ENCODE peak calls at places on chromosomes 2 and 18, in nine cellular contexts. Z is A549, H is adrenal gland, C is upper lobe of left lung, P is lower leg skin, K is fibroblast of the aortic adventitia, D is fibroblast of pulmonary artery, G is upper lobe of right lung, M is heart left ventricle. E is an unnamed sample.

GRCh38 chr2:230924470-230925341 is at the start of gene GPR55:
- DNase-seq in Z (peak), H (no peak), C (peak), P (no peak), K (no peak), D (no peak), G (peak), M (no peak), E (no peak)

GRCh38 chr2:70686577-70687460 is 81.2 kb downstream of the ADD2 start:
- DNase-seq in Z (peak), H (peak), C (no peak), P (no peak), K (peak), D (peak), G (peak), M (peak), E (peak)

GRCh38 chr2:236875906-236876505 is 209.7 kb upstream of the COPS8 start:
- DNase-seq in Z (no peak), H (peak), C (peak), P (peak), K (peak), D (no peak), G (no peak), M (no peak), E (no peak)

GRCh38 chr2:98297817-98298684 is 48.2 kb upstream of the CNGA3 start:
- DNase-seq in Z (no peak), H (no peak), C (no peak), P (no peak), K (no peak), D (no peak), G (no peak), M (no peak), E (no peak)

GRCh38 chr2:237629188-237629534 is 1.8 kb downstream of the LRRFIP1 start:
- DNase-seq in Z (no peak), H (no peak), C (no peak), P (no peak), K (no peak), D (no peak), G (no peak), M (no peak), E (peak)

GRCh38 chr2:191374939-191375338 is 129.7 kb downstream of the MYO1B start:
- DNase-seq in Z (no peak), H (no peak), C (no peak), P (no peak), K (no peak), D (no peak), G (no peak), M (no peak), E (no peak)

GRCh38 chr18:24421831-24422230 is 4.6 kb upstream of the IMPACT start:
- DNase-seq in Z (no peak), H (no peak), C (no peak), P (no peak), K (no peak), D (peak), G (no peak), M (no peak), E (no peak)

GRCh38 chr2:189498205-189498604 is 56.9 kb downstream of the WDR75 start:
- DNase-seq in Z (no peak), H (no peak), C (no peak), P (no peak), K (peak), D (peak), G (no peak), M (peak), E (peak)

GRCh38 chr2:172280820-172281454 is 146.4 kb upstream of the ITGA6 start:
- DNase-seq in Z (no peak), H (peak), C (peak), P (peak), K (no peak), D (no peak), G (no peak), M (peak), E (no peak)

GRCh38 chr2:223868005-223868404 is 30.6 kb upstream of the AP1S3 start:
- DNase-seq in Z (no peak), H (no peak), C (no peak), P (no peak), K (no peak), D (no peak), G (no peak), M (no peak), E (no peak)

GRCh38 chr2:88350641-88351601 is 101.6 kb downstream of the FOXI3 start:
- DNase-seq in Z (peak), H (peak), C (peak), P (peak), K (peak), D (peak), G (peak), M (peak), E (peak)

GRCh38 chr2:197327073-197327775 is 16.6 kb upstream of the ANKRD44 start:
- DNase-seq in Z (no peak), H (no peak), C (no peak), P (no peak), K (no peak), D (no peak), G (no peak), M (no peak), E (no peak)

GRCh38 chr2:222413295-222413911 is 10.9 kb upstream of the SGPP2 start:
- DNase-seq in Z (no peak), H (no peak), C (no peak), P (no peak), K (no peak), D (no peak), G (no peak), M (no peak), E (no peak)

GRCh38 chr2:19035238-19035637 is 323.2 kb downstream of the OSR1 start:
- DNase-seq in Z (no peak), H (peak), C (peak), P (peak), K (peak), D (peak), G (no peak), M (peak), E (peak)

GRCh38 chr2:188404341-188405004 is 112.8 kb downstream of the GULP1 start:
- DNase-seq in Z (no peak), H (no peak), C (no peak), P (no peak), K (no peak), D (no peak), G (no peak), M (no peak), E (no peak)

GRCh38 chr2:1814616-1815015 is 70.3 kb upstream of the PXDN start:
- DNase-seq in Z (no peak), H (no peak), C (no peak), P (no peak), K (no peak), D (no peak), G (no peak), M (no peak), E (no peak)

GRCh38 chr2:132412021-132412420 is 4.6 kb upstream of the GPR39 start:
- DNase-seq in Z (no peak), H (no peak), C (no peak), P (no peak), K (no peak), D (no peak), G (no peak), M (no peak), E (no peak)

GRCh38 chr2:176184749-176185148 is 3.7 kb upstream of the HOXD1 start:
- DNase-seq in Z (no peak), H (no peak), C (no peak), P (no peak), K (no peak), D (no peak), G (no peak), M (no peak), E (no peak)

GRCh38 chr2:153963247-153963646 is 91.5 kb downstream of the GALNT13 start:
- DNase-seq in Z (no peak), H (no peak), C (no peak), P (no peak), K (no peak), D (no peak), G (no peak), M (no peak), E (no peak)

GRCh38 chr2:197990356-197990755 is 186.0 kb downstream of the PLCL1 start:
- DNase-seq in Z (no peak), H (no peak), C (no peak), P (no peak), K (no peak), D (no peak), G (no peak), M (no peak), E (no peak)

GRCh38 chr18:79774111-79774510 is 23.6 kb upstream of the KCNG2 start:
- DNase-seq in Z (no peak), H (no peak), C (peak), P (no peak), K (no peak), D (no peak), G (peak), M (no peak), E (no peak)

GRCh38 chr2:67895171-67895941 is 167.4 kb downstream of the C1D start:
- DNase-seq in Z (no peak), H (peak), C (no peak), P (no peak), K (no peak), D (no peak), G (no peak), M (peak), E (peak)

GRCh38 chr2:42238644-42239288 is 69.6 kb downstream of the EML4 start:
- DNase-seq in Z (no peak), H (peak), C (peak), P (peak), K (peak), D (peak), G (no peak), M (peak), E (no peak)

GRCh38 chr2:85753035-85753524 is 711 bp upstream of the ATOH8 start:
- DNase-seq in Z (no peak), H (no peak), C (no peak), P (no peak), K (peak), D (no peak), G (no peak), M (no peak), E (no peak)

GRCh38 chr2:239530749-239531316 is 130.0 kb upstream of the HDAC4 start:
- DNase-seq in Z (no peak), H (no peak), C (no peak), P (no peak), K (no peak), D (no peak), G (no peak), M (no peak), E (no peak)

GRCh38 chr2:196101325-196101981 is 32.8 kb upstream of the DNAH7 start:
- DNase-seq in Z (no peak), H (peak), C (no peak), P (no peak), K (peak), D (peak), G (no peak), M (no peak), E (peak)

GRCh38 chr2:158321264-158321663 is 135.3 kb downstream of the CCDC148 start:
- DNase-seq in Z (no peak), H (peak), C (no peak), P (no peak), K (peak), D (peak), G (no peak), M (no peak), E (peak)

GRCh38 chr2:240125749-240126148 is 10.4 kb downstream of the COPS9 start:
- DNase-seq in Z (no peak), H (no peak), C (no peak), P (no peak), K (no peak), D (no peak), G (peak), M (no peak), E (no peak)

GRCh38 chr2:237471457-237472186 is 15.4 kb upstream of the MLPH start:
- DNase-seq in Z (peak), H (no peak), C (peak), P (no peak), K (peak), D (no peak), G (peak), M (peak), E (peak)

GRCh38 chr2:203567786-203568185 is 32.7 kb upstream of the RAPH1 start:
- DNase-seq in Z (no peak), H (no peak), C (no peak), P (no peak), K (peak), D (peak), G (no peak), M (no peak), E (peak)

GRCh38 chr18:21489119-21489750 is 111.3 kb downstream of the ESCO1 start:
- DNase-seq in Z (peak), H (peak), C (peak), P (no peak), K (peak), D (peak), G (no peak), M (no peak), E (peak)

GRCh38 chr2:156867201-156867600 is 390.3 kb upstream of the GALNT5 start:
- DNase-seq in Z (no peak), H (no peak), C (no peak), P (no peak), K (peak), D (peak), G (no peak), M (no peak), E (no peak)

GRCh38 chr2:101946372-101946771 is 45.4 kb upstream of the IL1R2 start:
- DNase-seq in Z (no peak), H (no peak), C (no peak), P (no peak), K (no peak), D (peak), G (no peak), M (no peak), E (no peak)

GRCh38 chr2:36770542-36771287 is 74.2 kb downstream of the VIT start:
- DNase-seq in Z (peak), H (no peak), C (no peak), P (no peak), K (peak), D (peak), G (no peak), M (peak), E (peak)

GRCh38 chr18:48800479-48800876 is 150.3 kb downstream of the SMAD7 start:
- DNase-seq in Z (no peak), H (no peak), C (no peak), P (no peak), K (no peak), D (no peak), G (peak), M (no peak), E (no peak)

GRCh38 chr18:48803518-48803917 is 147.2 kb downstream of the SMAD7 start:
- DNase-seq in Z (no peak), H (peak), C (peak), P (no peak), K (no peak), D (no peak), G (peak), M (peak), E (no peak)

GRCh38 chr18:48802543-48803428 is 148.0 kb downstream of the SMAD7 start:
- DNase-seq in Z (no peak), H (peak), C (peak), P (no peak), K (no peak), D (no peak), G (peak), M (peak), E (no peak)

GRCh38 chr18:48800877-48801727 is 149.7 kb downstream of the SMAD7 start:
- DNase-seq in Z (no peak), H (peak), C (peak), P (no peak), K (peak), D (no peak), G (peak), M (peak), E (no peak)

GRCh38 chr18:48801728-48802542 is 148.8 kb downstream of the SMAD7 start:
- DNase-seq in Z (no peak), H (no peak), C (no peak), P (no peak), K (no peak), D (no peak), G (peak), M (peak), E (no peak)
- H3K4me3 ChIP-seq in Z (no peak), H (no peak), C (no peak), P (no peak), K (no peak), D (no peak), G (no peak), M (no peak), E (no peak)

GRCh38 chr18:10274327-10274726 is 180.1 kb upstream of the APCDD1 start:
- DNase-seq in Z (no peak), H (no peak), C (no peak), P (no peak), K (peak), D (peak), G (no peak), M (peak), E (peak)
- TF ChIP-seq CTCF in Z (no peak), H (no peak), C (no peak), P (no peak), K (no peak), D (no peak), G (no peak), M (no peak), E (no peak)

GRCh38 chr2:218033590-218034496 is 31.0 kb upstream of the TNS1 start:
- DNase-seq in Z (no peak), H (peak), C (peak), P (no peak), K (no peak), D (no peak), G (no peak), M (peak), E (no peak)
- H3K4me3 ChIP-seq in Z (no peak), H (no peak), C (peak), P (no peak), K (no peak), D (no peak), G (peak), M (no peak), E (no peak)

GRCh38 chr2:60872510-60872928 is 8.9 kb upstream of the REL start:
- DNase-seq in Z (no peak), H (no peak), C (no peak), P (no peak), K (no peak), D (no peak), G (no peak), M (no peak), E (no peak)
- TF ChIP-seq CTCF in Z (no peak), H (no peak), C (no peak), P (no peak), K (no peak), D (no peak), G (no peak), M (no peak), E (no peak)

GRCh38 chr2:186546842-186547241 is 43.0 kb upstream of the ITGAV start:
- DNase-seq in Z (no peak), H (no peak), C (no peak), P (no peak), K (peak), D (peak), G (no peak), M (no peak), E (peak)

GRCh38 chr2:186540971-186541370 is 48.9 kb upstream of the ITGAV start:
- DNase-seq in Z (no peak), H (no peak), C (no peak), P (no peak), K (no peak), D (no peak), G (no peak), M (no peak), E (no peak)

GRCh38 chr2:186542002-186542401 is 47.9 kb upstream of the ITGAV start:
- DNase-seq in Z (no peak), H (no peak), C (no peak), P (no peak), K (no peak), D (no peak), G (no peak), M (no peak), E (no peak)

GRCh38 chr2:186544255-186544675 is 45.6 kb upstream of the ITGAV start:
- DNase-seq in Z (peak), H (no peak), C (no peak), P (no peak), K (peak), D (peak), G (no peak), M (no peak), E (peak)

GRCh38 chr2:186543561-186544131 is 46.2 kb upstream of the ITGAV start:
- DNase-seq in Z (no peak), H (no peak), C (no peak), P (no peak), K (peak), D (peak), G (no peak), M (no peak), E (peak)
- H3K4me3 ChIP-seq in Z (peak), H (no peak), C (no peak), P (no peak), K (peak), D (peak), G (no peak), M (no peak), E (no peak)

DNA sequence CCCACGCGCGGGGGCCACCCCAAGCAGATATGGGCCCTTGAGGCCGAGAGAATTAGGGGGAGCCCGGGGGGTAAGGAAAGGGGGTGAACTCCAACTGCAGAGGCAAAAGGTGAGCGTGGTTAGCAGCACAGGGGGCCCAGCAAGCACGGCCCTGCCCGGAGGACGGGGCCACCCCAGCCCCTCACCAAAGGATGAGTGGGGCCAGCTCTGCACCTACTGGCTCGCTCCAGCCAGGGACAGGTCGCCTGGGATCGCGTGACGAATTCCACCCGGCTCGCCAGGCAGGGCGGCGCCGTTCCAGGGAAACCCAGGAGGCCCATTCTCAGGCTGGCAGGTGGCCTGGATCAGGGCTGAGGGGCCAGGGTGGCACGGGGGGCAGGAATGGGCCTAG is 38.6 kb downstream of the BIN1 start:
- DNase-seq in Z (no peak), H (no peak), C (no peak), P (no peak), K (no peak), D (no peak), G (no peak), M (no peak), E (no peak)
- TF ChIP-seq CTCF in Z (no peak), H (no peak), C (no peak), P (no peak), K (no peak), D (no peak), G (no peak), M (no peak), E (no peak)

GRCh38 chr2:48444404-48444803 is 85.5 kb upstream of the STON1 start:
- DNase-seq in Z (no peak), H (no peak), C (no peak), P (no peak), K (no peak), D (no peak), G (no peak), M (no peak), E (no peak)
- H3K4me3 ChIP-seq in Z (no peak), H (no peak), C (no peak), P (no peak), K (no peak), D (no peak), G (no peak), M (no peak), E (no peak)

GRCh38 chr2:11534746-11535484 is 1.1 kb downstream of the GREB1 start:
- DNase-seq in Z (no peak), H (no peak), C (no peak), P (no peak), K (no peak), D (no peak), G (no peak), M (no peak), E (no peak)

GRCh38 chr2:11540148-11540995 is 6.5 kb downstream of the GREB1 start:
- DNase-seq in Z (no peak), H (no peak), C (no peak), P (no peak), K (no peak), D (no peak), G (no peak), M (peak), E (no peak)

GRCh38 chr2:11539317-11540147 is 5.7 kb downstream of the GREB1 start:
- DNase-seq in Z (no peak), H (no peak), C (no peak), P (no peak), K (no peak), D (no peak), G (no peak), M (no peak), E (peak)

GRCh38 chr2:11535899-11536344 is 2.1 kb downstream of the GREB1 start:
- DNase-seq in Z (no peak), H (no peak), C (no peak), P (no peak), K (no peak), D (no peak), G (no peak), M (no peak), E (no peak)

GRCh38 chr2:11537951-11538350 is 4.1 kb downstream of the GREB1 start:
- DNase-seq in Z (no peak), H (no peak), C (no peak), P (no peak), K (no peak), D (no peak), G (no peak), M (no peak), E (no peak)
- TF ChIP-seq CTCF in Z (no peak), H (no peak), C (no peak), P (no peak), K (no peak), D (no peak), G (no peak), M (no peak), E (no peak)